ENCODE peak calls at places on chromosomes 5 and 9, in ten cellular contexts. J is ovary, F is cardiac muscle cell, R is pancreas, P is neural progenitor cell, H is HCT116, Q is ascending aorta, C is transverse colon, T is mesendoderm, I is OCI-LY7. E is an unnamed sample.

GRCh38 chr9:79667716-79668458 is 96.1 kb downstream of the TLE4 start:
- DNase-seq in I (no peak), R (no peak), T (no peak), Q (no peak), J (no peak), H (no peak), F (no peak), P (peak), C (no peak), E (no peak)

GRCh38 chr5:129904667-129905466 is 602 bp downstream of the CHSY3 start:
- DNase-seq in C (peak), Q (no peak), P (peak), H (no peak), T (no peak), J (no peak), R (peak), F (peak), I (no peak), E (peak)

GRCh38 chr5:145585-146323 is 45.5 kb upstream of the LRRC14B start:
- DNase-seq in T (no peak), Q (no peak), F (no peak), P (no peak), R (no peak), J (no peak), H (no peak), C (no peak), I (no peak), E (no peak)

GRCh38 chr5:91219803-91220371 is 163.2 kb downstream of the ARRDC3 start:
- DNase-seq in H (peak), T (peak), J (no peak), F (peak), Q (no peak), C (no peak), R (no peak), I (peak), P (peak), E (no peak)

GRCh38 chr5:146344155-146345118 is 5.8 kb downstream of the POU4F3 start:
- DNase-seq in F (peak), P (peak), Q (no peak), T (peak), J (no peak), H (no peak), C (no peak), I (no peak), R (peak), E (no peak)

GRCh38 chr9:107637421-107638420 is 148.2 kb upstream of the KLF4 start:
- DNase-seq in T (peak), Q (peak), P (peak), I (no peak), R (peak), J (peak), C (peak), H (no peak), F (peak), E (peak)

GRCh38 chr5:40623480-40624420 is 56.0 kb upstream of the PTGER4 start:
- DNase-seq in J (no peak), I (no peak), R (no peak), C (peak), P (no peak), H (no peak), T (no peak), F (no peak), Q (no peak), E (no peak)

GRCh38 chr9:4662108-4662988 is at the start of gene PLPP6:
- DNase-seq in H (peak), J (peak), F (peak), Q (peak), R (peak), I (peak), P (peak), T (peak), C (peak), E (peak)

GRCh38 chr5:102796481-102796880 is 41.4 kb downstream of the PAM start:
- DNase-seq in F (no peak), J (no peak), Q (no peak), R (no peak), P (no peak), T (no peak), H (no peak), C (no peak), I (no peak), E (no peak)

GRCh38 chr5:104412649-104413240 is 850.2 kb upstream of the NUDT12 start:
- DNase-seq in P (peak), J (no peak), T (peak), H (peak), F (peak), Q (no peak), I (peak), C (no peak), R (no peak), E (peak)

GRCh38 chr5:68333649-68334549 is 118.3 kb downstream of the PIK3R1 start:
- DNase-seq in Q (no peak), R (no peak), P (no peak), F (peak), H (peak), I (no peak), C (no peak), J (no peak), T (no peak), E (peak)

GRCh38 chr5:68332546-68332945 is 117.0 kb downstream of the PIK3R1 start:
- DNase-seq in C (no peak), H (no peak), T (no peak), R (no peak), P (no peak), Q (no peak), I (no peak), F (no peak), J (no peak), E (no peak)

GRCh38 chr5:68336200-68336599 is 120.6 kb downstream of the PIK3R1 start:
- DNase-seq in Q (no peak), T (no peak), J (no peak), H (no peak), I (no peak), F (no peak), P (no peak), C (no peak), R (no peak), E (no peak)

GRCh38 chr5:68335075-68335474 is 119.5 kb downstream of the PIK3R1 start:
- DNase-seq in J (no peak), Q (no peak), T (no peak), R (no peak), P (no peak), C (no peak), F (no peak), H (no peak), I (no peak), E (no peak)

GRCh38 chr5:68334550-68334880 is 119.0 kb downstream of the PIK3R1 start:
- DNase-seq in C (no peak), F (no peak), Q (no peak), I (no peak), R (no peak), T (no peak), P (no peak), J (no peak), H (no peak), E (no peak)
- H3K27ac ChIP-seq in C (no peak), F (no peak), Q (no peak), I (no peak), R (no peak), T (no peak), P (no peak), J (no peak), H (peak), E (peak)

DNA sequence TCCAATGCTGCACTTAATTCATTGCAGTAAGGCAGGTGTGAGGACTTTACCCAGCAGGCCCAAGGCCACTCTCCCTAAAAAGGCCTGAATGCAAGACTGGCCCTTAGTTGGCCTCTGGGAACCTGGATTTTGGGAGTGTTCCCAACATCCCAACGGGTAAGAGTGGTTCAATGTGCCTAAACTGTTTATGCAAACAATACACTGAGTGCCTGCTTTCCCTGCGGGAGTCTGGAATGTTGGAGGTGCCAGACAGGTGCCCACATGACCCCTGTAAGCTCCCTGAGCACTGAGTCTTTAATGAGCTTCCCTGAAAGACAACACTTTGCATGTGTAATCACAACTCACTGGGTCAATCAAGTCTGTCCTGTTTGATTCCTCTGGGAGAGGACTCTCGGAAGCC is 37.4 kb downstream of the NSUN2 start:
- DNase-seq in C (no peak), I (no peak), R (no peak), T (peak), P (no peak), Q (no peak), H (no peak), J (no peak), F (no peak), E (no peak)
- H3K27ac ChIP-seq in C (no peak), I (no peak), R (no peak), T (no peak), P (no peak), Q (no peak), H (no peak), J (no peak), F (no peak), E (no peak)

DNA sequence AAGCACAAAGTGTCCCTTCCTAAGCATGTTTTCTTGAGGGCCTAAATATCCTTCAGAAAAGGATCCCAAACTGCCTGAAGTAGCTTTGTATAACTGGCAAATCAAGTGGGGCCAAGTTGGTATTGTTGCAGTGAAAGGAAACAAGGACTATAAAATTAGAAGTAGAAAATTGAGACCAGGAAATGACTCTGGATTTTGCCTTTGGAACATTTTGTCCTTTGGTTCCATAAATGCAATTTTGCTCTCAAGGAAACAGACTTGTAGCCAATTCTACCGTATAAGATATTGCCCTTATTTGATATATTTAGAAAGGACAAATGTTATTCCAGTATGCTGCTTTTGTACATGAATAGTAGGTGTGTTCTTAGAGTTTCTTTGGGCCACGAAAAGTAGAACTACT is 34.4 kb downstream of the RABGAP1 start:
- DNase-seq in Q (no peak), T (no peak), I (no peak), R (no peak), P (no peak), F (no peak), J (no peak), C (no peak), H (no peak), E (no peak)
- H3K27ac ChIP-seq in Q (peak), T (no peak), I (no peak), R (no peak), P (no peak), F (no peak), J (no peak), C (peak), H (no peak), E (no peak)

GRCh38 chr5:116626272-116626723 is 51.7 kb upstream of the SEMA6A start:
- DNase-seq in R (peak), P (peak), J (peak), Q (peak), H (no peak), T (no peak), F (peak), C (peak), I (no peak), E (peak)
- H3K27ac ChIP-seq in R (peak), P (no peak), J (peak), Q (no peak), H (no peak), T (no peak), F (no peak), C (peak), I (no peak), E (no peak)

DNA sequence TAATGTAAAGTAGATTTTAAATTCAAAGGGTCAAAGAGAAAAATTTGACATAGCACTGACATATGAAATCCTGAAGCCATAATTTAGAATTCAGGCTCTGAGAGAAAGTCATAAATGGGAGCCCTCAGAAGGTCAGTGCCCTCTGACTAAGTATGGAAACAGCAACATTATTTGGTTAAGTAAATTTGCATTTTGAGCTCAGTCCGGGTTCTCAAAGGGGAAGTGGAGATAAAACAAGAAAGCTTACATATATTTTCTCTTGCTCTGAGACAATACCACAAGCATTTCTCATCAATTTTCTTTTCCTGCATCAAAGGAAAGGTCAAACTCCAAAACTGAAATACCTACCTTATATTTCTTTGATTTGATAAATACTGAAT is 348.0 kb downstream of the SEMA5A start:
- DNase-seq in I (peak), J (no peak), C (no peak), R (no peak), H (no peak), T (no peak), P (no peak), F (no peak), Q (no peak), E (no peak)
- H3K27ac ChIP-seq in I (no peak), J (no peak), C (no peak), R (no peak), H (no peak), T (no peak), P (no peak), F (no peak), Q (no peak), E (no peak)